ENCODE peak calls at places on chromosomes 12 and 14, in seven cellular contexts. N is cerebellar nuclear complex; M is NCI-H2029; X is activated T-cell treated with anti-CD3 and anti-CD28 coated beads for 1 hour; H is non-pigmented ciliary epithelial cell; V is activated naive CD4-positive, alpha-beta T cell treated with anti-CD3 and anti-CD28 coated beads for 36 hours; F is NCI-H526. U is an unnamed sample.

GRCh38 chr12:33926095-33926494 is 96.2 kb upstream of the ALG10 start:
- DNase-seq in M (no peak), H (no peak), V (no peak), F (no peak), N (no peak), X (no peak), U (no peak)

GRCh38 chr12:68416826-68417225 is 84.7 kb upstream of the MDM1 start:
- DNase-seq in F (no peak), N (no peak), V (no peak), M (no peak), H (no peak), X (no peak), U (no peak)

GRCh38 chr12:100521958-100522357 is 48.3 kb downstream of the NR1H4 start:
- DNase-seq in N (no peak), X (no peak), H (no peak), M (no peak), V (no peak), F (no peak), U (no peak)

GRCh38 chr12:11133162-11133561 is 1.3 kb downstream of the TAS2R30 start:
- DNase-seq in N (no peak), V (no peak), H (no peak), X (no peak), F (no peak), M (no peak), U (no peak)

GRCh38 chr12:102061096-102061555 is 665 bp downstream of the WASHC3 start:
- DNase-seq in V (peak), N (no peak), M (no peak), F (no peak), X (no peak), H (no peak), U (no peak)

GRCh38 chr12:98151105-98151504 is 364.3 kb upstream of the TMPO start:
- DNase-seq in F (no peak), M (no peak), X (no peak), N (no peak), V (no peak), H (no peak), U (no peak)

GRCh38 chr12:81083906-81084513 is 6.1 kb downstream of the ACSS3 start:
- DNase-seq in F (no peak), X (no peak), N (no peak), H (no peak), M (no peak), V (no peak), U (no peak)

GRCh38 chr14:61750708-61751474 is 11.3 kb upstream of the SNAPC1 start:
- DNase-seq in M (peak), H (no peak), N (no peak), V (peak), F (peak), X (peak), U (no peak)

GRCh38 chr12:539540-540310 is 80.0 kb downstream of the B4GALNT3 start:
- DNase-seq in V (no peak), F (no peak), H (no peak), N (no peak), X (no peak), M (no peak), U (no peak)

GRCh38 chr14:91300957-91301356 is 56.5 kb upstream of the GPR68 start:
- DNase-seq in N (no peak), V (no peak), F (no peak), X (no peak), H (no peak), M (no peak), U (no peak)

GRCh38 chr12:16449459-16449858 is 102.0 kb downstream of the MGST1 start:
- DNase-seq in V (no peak), N (no peak), H (no peak), M (no peak), F (no peak), X (no peak), U (no peak)

GRCh38 chr12:53928054-53928879 is 10.4 kb upstream of the HOXC13 start:
- DNase-seq in X (no peak), H (no peak), N (no peak), F (no peak), M (no peak), V (no peak), U (no peak)

GRCh38 chr12:56315256-56315625 is 547 bp downstream of the CNPY2 start:
- DNase-seq in V (no peak), M (no peak), F (peak), H (no peak), X (no peak), N (no peak), U (no peak)

GRCh38 chr12:121828306-121828705 is 24.5 kb downstream of the SETD1B start:
- DNase-seq in V (no peak), H (no peak), X (no peak), N (no peak), F (no peak), M (no peak), U (no peak)

GRCh38 chr14:38252066-38252710 is 3.7 kb downstream of the CLEC14A start:
- DNase-seq in F (no peak), V (no peak), X (no peak), N (no peak), H (no peak), M (no peak), U (no peak)

GRCh38 chr12:12791756-12792346 is 6.4 kb downstream of the APOLD1 start:
- DNase-seq in N (peak), X (no peak), M (no peak), F (no peak), V (no peak), H (no peak), U (no peak)

GRCh38 chr14:89921896-89922548 is 32.5 kb downstream of the EFCAB11 start:
- DNase-seq in M (no peak), N (no peak), V (no peak), F (no peak), X (no peak), H (peak), U (no peak)

GRCh38 chr12:107929436-107929835 is 154.9 kb downstream of the ASCL4 start:
- DNase-seq in H (no peak), N (no peak), F (peak), V (no peak), M (no peak), X (no peak), U (no peak)

GRCh38 chr12:93990832-93991748 is 157.3 kb upstream of the PLXNC1 start:
- DNase-seq in X (no peak), M (no peak), N (no peak), V (no peak), H (no peak), F (peak), U (no peak)